ENCODE peak calls at places on chromosomes 11 and 22, in nine cellular contexts. W is NCI-H460; H is activated naive CD8-positive, alpha-beta T cell treated with anti-CD3 and anti-CD28 coated beads, Interleukin-2, amount 50 U/mL, for 24 hours; J is fibroblast of mammary gland; B is uterus; M is A172; V is prostate gland; Y is GM13977; A is HTR-8/SVneo. K is an unnamed sample.
A peak's percentile ranks its signal among the peaks of the same experiment; 100 is the strongest.

GRCh38 chr11:8006349-8006977 is 19.3 kb downstream of the EIF3F start:
- DNase-seq in W (peak; percentile 69), M (peak; percentile 78), H (peak; percentile 44), A (peak; percentile 74), J (peak; percentile 74), V (peak; percentile 28), Y (peak; percentile 69), B (peak; percentile 67), K (peak; percentile 71)

GRCh38 chr11:122685041-122685440 is 29.5 kb downstream of the UBASH3B start:
- DNase-seq in A (no peak), V (no peak), M (no peak), W (no peak), B (no peak), Y (no peak), H (no peak), J (no peak), K (no peak)

GRCh38 chr22:44952863-44953790 is 56.7 kb downstream of the PHF21B start:
- DNase-seq in H (no peak), J (no peak), V (no peak), A (no peak), W (no peak), B (no peak), Y (no peak), M (no peak), K (no peak)

GRCh38 chr11:125165111-125165663 is 636 bp downstream of the PKNOX2 start:
- DNase-seq in J (peak; percentile 11), V (no peak), W (no peak), B (no peak), H (peak; percentile 8), M (no peak), A (peak; percentile 22), Y (peak; percentile 71), K (peak; percentile 33)

GRCh38 chr11:116576523-116576922 is 196.3 kb downstream of the BUD13 start:
- DNase-seq in A (no peak), V (no peak), Y (no peak), B (no peak), J (peak; percentile 33), W (no peak), M (peak; percentile 39), H (no peak), K (no peak)

GRCh38 chr11:115916596-115916995 is 412.4 kb upstream of the CADM1 start:
- DNase-seq in A (no peak), H (no peak), B (no peak), W (no peak), V (no peak), M (no peak), Y (no peak), J (no peak), K (no peak)

GRCh38 chr11:116798368-116798767 is 6.7 kb upstream of the APOA5 start:
- DNase-seq in J (no peak), H (no peak), B (no peak), A (no peak), W (no peak), Y (no peak), V (no peak), M (no peak), K (no peak)

GRCh38 chr22:17865183-17866055 is 91.2 kb upstream of the BID start:
- DNase-seq in B (no peak), V (no peak), A (no peak), M (no peak), W (no peak), J (no peak), H (no peak), Y (no peak), K (no peak)

GRCh38 chr11:22786475-22786874 is 43.1 kb downstream of the SVIP start:
- DNase-seq in M (no peak), B (no peak), W (no peak), V (no peak), Y (peak; percentile 47), J (no peak), H (no peak), A (no peak), K (no peak)

GRCh38 chr11:70735976-70736375 is 337.6 kb downstream of the CTTN start:
- DNase-seq in A (no peak), V (no peak), J (no peak), M (no peak), B (no peak), H (no peak), Y (no peak), W (no peak), K (no peak)

GRCh38 chr22:47228767-47229166 is 466.3 kb downstream of the TBC1D22A start:
- DNase-seq in A (no peak), H (no peak), V (no peak), W (no peak), Y (no peak), M (no peak), B (no peak), J (peak; percentile 2), K (no peak)

GRCh38 chr22:32546480-32546879 is 71.9 kb downstream of the FBXO7 start:
- DNase-seq in H (no peak), Y (no peak), V (no peak), M (no peak), B (no peak), W (no peak), J (no peak), A (no peak), K (no peak)

GRCh38 chr22:42001127-42001526 is 2.5 kb downstream of the WBP2NL start:
- DNase-seq in Y (no peak), A (no peak), M (peak; percentile 8), W (no peak), V (no peak), B (no peak), H (no peak), J (peak; percentile 33), K (no peak)

GRCh38 chr11:59186130-59186594 is 14.2 kb downstream of the DTX4 start:
- DNase-seq in Y (peak; percentile 77), V (no peak), A (peak; percentile 46), J (no peak), H (peak; percentile 61), B (no peak), M (no peak), W (no peak), K (no peak)

GRCh38 chr11:36352919-36353318 is 56.8 kb downstream of the PRR5L start:
- DNase-seq in M (no peak), Y (no peak), W (no peak), B (no peak), A (no peak), J (no peak), V (no peak), H (peak; percentile 42), K (no peak)

GRCh38 chr22:17436981-17437410 is 67.7 kb downstream of the CECR2 start:
- DNase-seq in V (no peak), H (no peak), W (no peak), J (no peak), M (no peak), A (no peak), Y (no peak), B (no peak), K (no peak)

K was measured in fibroblast of villous mesenchyme.